ENCODE peak calls at places on chromosomes 7 and 10, in four cellular contexts. M is K562, P is GM12891, B is GM12878. C is an unnamed sample.

GRCh38 chr7:351681-352480 is 61.9 kb downstream of the FOXL3 start:
- DNase-seq in M (no peak), P (no peak), B (no peak), C (no peak)

GRCh38 chr7:51262796-51263519 is 53.7 kb downstream of the COBL start:
- DNase-seq in M (no peak), P (no peak), B (no peak), C (no peak)

GRCh38 chr10:5466451-5466996 is 32.8 kb downstream of the CALML5 start:
- DNase-seq in M (peak; percentile 76), P (no peak), B (no peak), C (no peak)

GRCh38 chr7:70678621-70679251 is 453.2 kb upstream of the GALNT17 start:
- DNase-seq in M (no peak), P (no peak), B (no peak), C (no peak)

GRCh38 chr7:469591-469961 is 50.1 kb downstream of the PDGFA start:
- DNase-seq in M (no peak), P (no peak), B (no peak), C (no peak)

GRCh38 chr7:34131371-34131770 is 226.0 kb downstream of the BMPER start:
- DNase-seq in M (no peak), P (no peak), B (no peak), C (no peak)

GRCh38 chr7:114085592-114086490 is 167.0 kb upstream of the PPP1R3A start:
- DNase-seq in M (no peak), P (no peak), B (no peak), C (no peak)

GRCh38 chr7:76185187-76185915 is 16.3 kb upstream of the SRRM3 start:
- DNase-seq in M (no peak), P (no peak), B (no peak), C (no peak)

GRCh38 chr7:7843972-7844371 is 124.6 kb upstream of the GLCCI1 start:
- DNase-seq in M (no peak), P (no peak), B (no peak), C (no peak)

GRCh38 chr10:94578790-94579189 is 33.2 kb downstream of the HELLS start:
- DNase-seq in M (no peak), P (no peak), B (no peak), C (no peak)

GRCh38 chr7:100675581-100676350 is 2.2 kb downstream of the GNB2 start:
- DNase-seq in M (peak; percentile 91), P (peak; percentile 80), B (peak; percentile 34), C (peak; percentile 93)

GRCh38 chr7:22083711-22084289 is 138.1 kb upstream of the CDCA7L start:
- DNase-seq in M (no peak), P (no peak), B (no peak), C (no peak)

GRCh38 chr10:30986027-30986672 is 45.5 kb downstream of the ZNF438 start:
- DNase-seq in M (no peak), P (no peak), B (no peak), C (no peak)

GRCh38 chr10:31299119-31299518 is 19.9 kb upstream of the ZEB1 start:
- DNase-seq in M (no peak), P (no peak), B (no peak), C (no peak)

GRCh38 chr10:133134411-133135115 is 25.5 kb upstream of the KNDC1 start:
- DNase-seq in M (no peak), P (no peak), B (no peak), C (no peak)

DNA sequence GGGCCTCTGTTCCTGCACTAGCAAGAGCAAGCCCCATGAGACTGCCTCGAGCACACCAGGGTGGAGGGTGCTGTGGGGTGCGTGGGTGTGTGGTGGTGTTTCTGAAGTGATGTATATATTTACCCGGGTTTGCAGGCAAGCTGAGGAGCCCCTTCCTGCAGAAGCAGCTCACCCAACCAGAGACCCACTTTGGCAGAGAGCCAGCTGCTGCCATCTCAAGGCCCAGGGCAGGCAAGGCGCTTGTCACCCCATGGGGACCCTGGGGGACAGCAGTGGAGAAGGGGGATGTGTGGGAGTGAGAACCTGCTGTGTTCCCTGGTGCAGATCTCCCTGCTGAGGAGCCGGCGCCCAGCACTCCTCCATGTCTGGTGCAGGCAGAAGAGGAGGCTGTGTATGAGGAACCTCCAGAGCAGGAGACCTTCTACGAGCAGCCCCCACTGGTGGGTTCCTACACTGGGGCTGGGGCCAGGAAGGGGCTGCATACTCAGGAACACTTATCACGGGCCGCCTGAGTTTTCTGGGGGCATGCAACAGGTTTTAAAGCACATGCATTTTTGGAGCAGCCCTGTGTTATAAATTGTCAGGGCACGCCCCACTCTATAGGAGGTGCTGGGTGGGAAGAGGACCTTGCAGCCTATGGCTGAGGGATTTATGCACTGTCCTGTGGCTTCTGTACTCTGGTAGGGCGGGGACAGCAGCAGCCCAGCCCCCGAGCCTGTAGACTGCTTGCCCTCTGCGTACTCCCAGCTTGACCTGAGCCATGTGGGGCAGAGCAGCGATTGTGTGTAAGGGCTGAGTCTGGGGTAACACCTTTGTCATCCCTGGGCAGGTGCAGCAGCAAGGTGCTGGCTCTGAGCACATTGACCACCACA is 5.9 kb downstream of the PGAM2 start:
- DNase-seq in M (no peak), P (peak; percentile 72), B (no peak), C (no peak)
- TF ChIP-seq SPI1 in M (no peak), P (no peak), B (no peak), C (no peak)

DNA sequence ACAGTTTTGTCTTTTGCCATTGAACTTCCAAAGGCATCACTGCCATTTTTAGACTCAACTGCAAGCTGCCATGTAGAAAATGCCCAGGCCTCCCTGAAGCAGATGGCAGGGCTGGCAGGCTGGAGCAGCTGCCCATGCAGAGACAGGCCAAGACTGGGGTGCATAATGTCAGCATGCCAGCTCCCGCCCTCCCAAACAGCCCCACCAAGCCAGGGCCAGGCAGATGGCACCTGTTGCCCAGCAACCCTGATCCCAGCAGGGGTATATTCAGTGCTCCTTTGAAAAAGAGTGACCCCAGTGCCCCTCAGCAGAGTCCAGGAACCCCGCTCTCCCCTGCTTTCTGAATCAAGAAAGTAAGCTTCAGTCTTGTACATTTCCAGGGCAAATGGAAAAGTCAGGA is 32.6 kb downstream of the VSTM4 start:
- DNase-seq in M (no peak), P (no peak), B (no peak), C (no peak)
- TF ChIP-seq SPI1 in M (no peak), P (no peak), B (no peak), C (no peak)

GRCh38 chr7:27581119-27581518 is 81.6 kb downstream of the HIBADH start:
- DNase-seq in M (no peak), P (no peak), B (no peak), C (peak; percentile 19)

GRCh38 chr7:27581906-27582305 is 80.8 kb downstream of the HIBADH start:
- DNase-seq in M (no peak), P (no peak), B (no peak), C (no peak)

GRCh38 chr7:27576360-27576944 is 86.2 kb downstream of the HIBADH start:
- DNase-seq in M (peak; percentile 51), P (no peak), B (no peak), C (no peak)

GRCh38 chr7:27575647-27576046 is 87.0 kb downstream of the HIBADH start:
- DNase-seq in M (no peak), P (no peak), B (no peak), C (no peak)

DNA sequence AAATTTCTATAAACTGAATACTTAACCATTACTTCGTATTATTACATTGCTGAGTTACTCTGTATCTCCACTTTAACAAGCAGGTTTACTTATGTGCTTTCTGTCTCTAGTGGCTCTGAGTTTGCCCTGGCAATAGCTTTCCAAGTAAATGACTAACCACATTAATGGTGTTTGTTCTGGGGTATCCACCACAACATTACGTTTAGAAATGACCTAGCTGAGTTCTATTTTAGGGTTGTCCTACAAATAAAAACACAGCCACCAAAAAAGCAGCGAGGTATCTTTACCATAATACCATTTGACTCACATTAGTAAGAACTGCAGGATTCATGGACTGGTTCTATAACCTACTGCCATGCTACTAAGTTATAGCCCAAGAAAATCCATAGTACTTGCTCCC is 83.1 kb downstream of the HIBADH start:
- DNase-seq in M (no peak), P (no peak), B (no peak), C (no peak)
- TF ChIP-seq SPI1 in M (no peak), P (no peak), B (no peak), C (no peak)

GRCh38 chr10:69567920-69568319 is 5.3 kb downstream of the NEUROG3 start:
- DNase-seq in M (peak; percentile 70), P (no peak), B (no peak), C (no peak)
- TF ChIP-seq SPI1 in M (no peak), P (no peak), B (no peak), C (no peak)

GRCh38 chr7:102445674-102446071 is 12.3 kb downstream of the ORAI2 start:
- DNase-seq in M (no peak), P (no peak), B (no peak), C (no peak)

GRCh38 chr7:102436123-102436522 is 2.7 kb downstream of the ORAI2 start:
- DNase-seq in M (no peak), P (no peak), B (no peak), C (no peak)

GRCh38 chr7:102444961-102445673 is 11.7 kb downstream of the ORAI2 start:
- DNase-seq in M (peak; percentile 65), P (no peak), B (no peak), C (no peak)

GRCh38 chr7:102439963-102440795 is 6.8 kb downstream of the ORAI2 start:
- DNase-seq in M (peak; percentile 88), P (no peak), B (no peak), C (no peak)
- TF ChIP-seq SPI1 in M (no peak), P (no peak), B (no peak), C (no peak)

GRCh38 chr10:72790216-72790990 is 98.5 kb downstream of the MCU start:
- DNase-seq in M (no peak), P (no peak), B (no peak), C (no peak)

GRCh38 chr10:72793752-72794151 is 99.8 kb upstream of the OIT3 start:
- DNase-seq in M (no peak), P (no peak), B (no peak), C (no peak)

GRCh38 chr10:72794260-72794659 is 99.3 kb upstream of the OIT3 start:
- DNase-seq in M (peak; percentile 59), P (no peak), B (no peak), C (no peak)

GRCh38 chr10:72796042-72796441 is 97.5 kb upstream of the OIT3 start:
- DNase-seq in M (peak; percentile 31), P (no peak), B (no peak), C (no peak)

GRCh38 chr10:72792288-72792687 is 100.3 kb downstream of the MCU start:
- DNase-seq in M (no peak), P (no peak), B (no peak), C (no peak)
- TF ChIP-seq SPI1 in M (no peak), P (no peak), B (no peak), C (no peak)

GRCh38 chr7:47231081-47231480 is 350.8 kb downstream of the TNS3 start:
- DNase-seq in M (no peak), P (no peak), B (no peak), C (no peak)

GRCh38 chr7:47226688-47227087 is 355.2 kb downstream of the TNS3 start:
- DNase-seq in M (no peak), P (no peak), B (no peak), C (no peak)

GRCh38 chr7:47225387-47226170 is 356.3 kb downstream of the TNS3 start:
- DNase-seq in M (peak; percentile 26), P (no peak), B (no peak), C (no peak)

GRCh38 chr7:47228386-47229014 is 353.4 kb downstream of the TNS3 start:
- DNase-seq in M (peak; percentile 88), P (no peak), B (no peak), C (no peak)

DNA sequence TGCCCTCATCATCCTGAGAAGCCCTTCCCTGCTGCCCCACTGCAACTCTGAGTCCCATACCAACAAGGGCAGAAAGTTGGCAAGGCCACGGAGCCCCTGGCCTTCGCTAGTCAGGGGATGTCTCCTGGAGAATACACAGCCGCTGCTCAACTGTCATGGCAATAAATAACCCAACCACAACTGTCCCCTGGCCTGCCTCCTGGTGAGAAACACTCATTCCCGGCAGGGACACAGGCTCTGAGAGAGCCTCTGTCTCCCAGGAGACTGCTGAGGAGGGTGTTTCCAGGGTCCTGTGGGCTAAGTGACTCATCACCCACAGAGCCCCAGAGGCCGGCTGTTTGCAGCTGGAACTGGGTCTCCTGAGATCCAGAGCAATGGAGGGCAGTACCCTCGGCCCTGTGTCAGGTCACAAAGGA is 354.1 kb downstream of the TNS3 start:
- DNase-seq in M (peak; percentile 85), P (no peak), B (peak; percentile 46), C (peak; percentile 18)
- TF ChIP-seq SPI1 in M (no peak), P (no peak), B (no peak), C (no peak)